ENCODE peak calls at places on chromosomes 6 and 20, in five cellular contexts. One of them, this sample, is unnamed.
A peak's percentile ranks its signal among the peaks of the same experiment; 100 is the strongest.

GRCh38 chr6:132969188-132969587 is 154.8 kb downstream of the RPS12 start:
- DNase-seq in NCI-H2029: no peak
- DNase-seq in NCI-H1092: no peak
- DNase-seq in HT-29: no peak
- DNase-seq in fibroblast of the conjunctiva: no peak
- DNase-seq in this sample: no peak

GRCh38 chr6:129195666-129196065 is 312.7 kb downstream of the LAMA2 start:
- DNase-seq in NCI-H2029: no peak
- DNase-seq in NCI-H1092: no peak
- DNase-seq in HT-29: no peak
- DNase-seq in fibroblast of the conjunctiva: no peak
- DNase-seq in this sample: no peak

GRCh38 chr20:38210741-38211140 is 45.7 kb upstream of the TGM2 start:
- DNase-seq in NCI-H2029: no peak
- DNase-seq in NCI-H1092: no peak
- DNase-seq in HT-29: no peak
- DNase-seq in fibroblast of the conjunctiva: no peak
- DNase-seq in this sample: no peak

GRCh38 chr6:153024401-153025017 is 22.0 kb upstream of the MTRF1L start:
- DNase-seq in NCI-H2029: peak; percentile 7
- DNase-seq in NCI-H1092: peak; percentile 38
- DNase-seq in HT-29: peak; percentile 83
- DNase-seq in fibroblast of the conjunctiva: peak; percentile 45
- DNase-seq in this sample: peak; percentile 30

GRCh38 chr20:57210054-57210910 is 56.2 kb downstream of the BMP7 start:
- DNase-seq in NCI-H2029: no peak
- DNase-seq in NCI-H1092: no peak
- DNase-seq in HT-29: peak; percentile 72
- DNase-seq in fibroblast of the conjunctiva: no peak
- DNase-seq in this sample: no peak

GRCh38 chr20:32278199-32278643 is 770 bp downstream of the KIF3B start:
- DNase-seq in NCI-H2029: no peak
- DNase-seq in NCI-H1092: no peak
- DNase-seq in HT-29: peak; percentile 38
- DNase-seq in fibroblast of the conjunctiva: no peak
- DNase-seq in this sample: no peak

GRCh38 chr6:142296975-142297604 is 4.7 kb upstream of the ADGRG6 start:
- DNase-seq in NCI-H2029: no peak
- DNase-seq in NCI-H1092: no peak
- DNase-seq in HT-29: no peak
- DNase-seq in fibroblast of the conjunctiva: no peak
- DNase-seq in this sample: no peak

GRCh38 chr6:72784581-72784980 is 162.7 kb downstream of the KCNQ5 start:
- DNase-seq in NCI-H2029: no peak
- DNase-seq in NCI-H1092: no peak
- DNase-seq in HT-29: no peak
- DNase-seq in fibroblast of the conjunctiva: no peak
- DNase-seq in this sample: peak; percentile 27

GRCh38 chr6:68447112-68447511 is 188.0 kb upstream of the ADGRB3 start:
- DNase-seq in NCI-H2029: no peak
- DNase-seq in NCI-H1092: no peak
- DNase-seq in HT-29: no peak
- DNase-seq in fibroblast of the conjunctiva: no peak
- DNase-seq in this sample: no peak

GRCh38 chr20:18213002-18213401 is 75.3 kb upstream of the ZNF133 start:
- DNase-seq in NCI-H2029: no peak
- DNase-seq in NCI-H1092: no peak
- DNase-seq in HT-29: no peak
- DNase-seq in fibroblast of the conjunctiva: no peak
- DNase-seq in this sample: no peak

GRCh38 chr6:146770965-146771735 is 172.4 kb downstream of the ADGB start:
- DNase-seq in NCI-H2029: no peak
- DNase-seq in NCI-H1092: no peak
- DNase-seq in HT-29: peak; percentile 12
- DNase-seq in fibroblast of the conjunctiva: no peak
- DNase-seq in this sample: no peak

GRCh38 chr20:48635791-48636267 is 192.0 kb downstream of the PREX1 start:
- DNase-seq in NCI-H2029: peak; percentile 21
- DNase-seq in NCI-H1092: peak; percentile 56
- DNase-seq in HT-29: peak; percentile 78
- DNase-seq in fibroblast of the conjunctiva: no peak
- DNase-seq in this sample: peak; percentile 98

GRCh38 chr6:15063253-15063853 is 182.5 kb upstream of the JARID2 start:
- DNase-seq in NCI-H2029: no peak
- DNase-seq in NCI-H1092: no peak
- DNase-seq in HT-29: no peak
- DNase-seq in fibroblast of the conjunctiva: no peak
- DNase-seq in this sample: no peak

GRCh38 chr6:137882225-137882961 is 15.3 kb downstream of the TNFAIP3 start:
- DNase-seq in NCI-H2029: no peak
- DNase-seq in NCI-H1092: no peak
- DNase-seq in HT-29: no peak
- DNase-seq in fibroblast of the conjunctiva: no peak
- DNase-seq in this sample: no peak

This sample was measured in HTR-8/SVneo.